ENCODE peak calls at places on chromosomes 4 and X, in seven cellular contexts. One of them, this sample, is unnamed.

GRCh38 chr4:3062466-3062865 is 11.9 kb downstream of the HTT-AS start:
- DNase-seq in cerebellar cortex: no peak
- DNase-seq in lower leg skin: peak
- DNase-seq in lung: no peak
- DNase-seq in central memory CD4-positive, alpha-beta T cell: no peak
- DNase-seq in osteocyte: no peak
- DNase-seq in mucosa of gallbladder: no peak
- DNase-seq in this sample: peak

GRCh38 chrX:122703762-122704161 is 480.3 kb upstream of the GRIA3 start:
- DNase-seq in cerebellar cortex: no peak
- DNase-seq in lower leg skin: no peak
- DNase-seq in lung: no peak
- DNase-seq in central memory CD4-positive, alpha-beta T cell: no peak
- DNase-seq in osteocyte: no peak
- DNase-seq in mucosa of gallbladder: no peak
- DNase-seq in this sample: peak

GRCh38 chr4:11904117-11904535 is 475.4 kb upstream of the HS3ST1 start:
- DNase-seq in cerebellar cortex: no peak
- DNase-seq in lower leg skin: no peak
- DNase-seq in lung: peak
- DNase-seq in central memory CD4-positive, alpha-beta T cell: no peak
- DNase-seq in osteocyte: no peak
- DNase-seq in mucosa of gallbladder: peak
- DNase-seq in this sample: peak

GRCh38 chr4:62407534-62407933 is 1207.4 kb downstream of the ADGRL3 start:
- DNase-seq in cerebellar cortex: no peak
- DNase-seq in lower leg skin: no peak
- DNase-seq in lung: no peak
- DNase-seq in central memory CD4-positive, alpha-beta T cell: no peak
- DNase-seq in osteocyte: no peak
- DNase-seq in mucosa of gallbladder: no peak
- DNase-seq in this sample: no peak

GRCh38 chr4:169815606-169816005 is 57.9 kb upstream of the HPF1 start:
- DNase-seq in cerebellar cortex: no peak
- DNase-seq in lower leg skin: no peak
- DNase-seq in lung: no peak
- DNase-seq in central memory CD4-positive, alpha-beta T cell: no peak
- DNase-seq in osteocyte: no peak
- DNase-seq in mucosa of gallbladder: peak
- DNase-seq in this sample: peak

GRCh38 chr4:130238121-130238520 is 1142.2 kb downstream of the C4orf33 start:
- DNase-seq in cerebellar cortex: no peak
- DNase-seq in lower leg skin: no peak
- DNase-seq in lung: no peak
- DNase-seq in central memory CD4-positive, alpha-beta T cell: no peak
- DNase-seq in osteocyte: no peak
- DNase-seq in mucosa of gallbladder: no peak
- DNase-seq in this sample: no peak

GRCh38 chr4:13992975-13993495 is 365.5 kb upstream of the BOD1L1 start:
- DNase-seq in cerebellar cortex: no peak
- DNase-seq in lower leg skin: no peak
- DNase-seq in lung: no peak
- DNase-seq in central memory CD4-positive, alpha-beta T cell: no peak
- DNase-seq in osteocyte: no peak
- DNase-seq in mucosa of gallbladder: no peak
- DNase-seq in this sample: no peak

GRCh38 chr4:85446462-85446861 is 28.5 kb upstream of the ARHGAP24 start:
- DNase-seq in cerebellar cortex: no peak
- DNase-seq in lower leg skin: no peak
- DNase-seq in lung: no peak
- DNase-seq in central memory CD4-positive, alpha-beta T cell: no peak
- DNase-seq in osteocyte: no peak
- DNase-seq in mucosa of gallbladder: no peak
- DNase-seq in this sample: no peak

GRCh38 chrX:143669395-143669794 is 33.5 kb upstream of the SLITRK4 start:
- DNase-seq in cerebellar cortex: no peak
- DNase-seq in lower leg skin: no peak
- DNase-seq in lung: no peak
- DNase-seq in central memory CD4-positive, alpha-beta T cell: no peak
- DNase-seq in osteocyte: no peak
- DNase-seq in mucosa of gallbladder: no peak
- DNase-seq in this sample: no peak

GRCh38 chr4:149465941-149466340 is 349.7 kb downstream of the IQCM start:
- DNase-seq in cerebellar cortex: no peak
- DNase-seq in lower leg skin: no peak
- DNase-seq in lung: no peak
- DNase-seq in central memory CD4-positive, alpha-beta T cell: no peak
- DNase-seq in osteocyte: no peak
- DNase-seq in mucosa of gallbladder: no peak
- DNase-seq in this sample: peak

GRCh38 chr4:15533817-15534216 is 64.1 kb downstream of the CC2D2A start:
- DNase-seq in cerebellar cortex: no peak
- DNase-seq in lower leg skin: no peak
- DNase-seq in lung: no peak
- DNase-seq in central memory CD4-positive, alpha-beta T cell: no peak
- DNase-seq in osteocyte: no peak
- DNase-seq in mucosa of gallbladder: no peak
- DNase-seq in this sample: no peak

GRCh38 chrX:48573690-48574269 is 504 bp upstream of the RBM3 start:
- DNase-seq in cerebellar cortex: no peak
- DNase-seq in lower leg skin: peak
- DNase-seq in lung: peak
- DNase-seq in central memory CD4-positive, alpha-beta T cell: no peak
- DNase-seq in osteocyte: no peak
- DNase-seq in mucosa of gallbladder: peak
- DNase-seq in this sample: no peak

GRCh38 chr4:179709961-179710624 is 2267.9 kb upstream of the AGA start:
- DNase-seq in cerebellar cortex: no peak
- DNase-seq in lower leg skin: no peak
- DNase-seq in lung: no peak
- DNase-seq in central memory CD4-positive, alpha-beta T cell: no peak
- DNase-seq in osteocyte: no peak
- DNase-seq in mucosa of gallbladder: no peak
- DNase-seq in this sample: no peak

GRCh38 chr4:95510145-95510544 is 38.6 kb downstream of the UNC5C start:
- DNase-seq in cerebellar cortex: peak
- DNase-seq in lower leg skin: no peak
- DNase-seq in lung: no peak
- DNase-seq in central memory CD4-positive, alpha-beta T cell: no peak
- DNase-seq in osteocyte: no peak
- DNase-seq in mucosa of gallbladder: no peak
- DNase-seq in this sample: peak

GRCh38 chr4:126697748-126698147 is 935.0 kb upstream of the INTU start:
- DNase-seq in cerebellar cortex: no peak
- DNase-seq in lower leg skin: no peak
- DNase-seq in lung: no peak
- DNase-seq in central memory CD4-positive, alpha-beta T cell: no peak
- DNase-seq in osteocyte: no peak
- DNase-seq in mucosa of gallbladder: no peak
- DNase-seq in this sample: peak

GRCh38 chr4:161856711-161857326 is 307.0 kb downstream of the FSTL5 start:
- DNase-seq in cerebellar cortex: no peak
- DNase-seq in lower leg skin: no peak
- DNase-seq in lung: no peak
- DNase-seq in central memory CD4-positive, alpha-beta T cell: no peak
- DNase-seq in osteocyte: no peak
- DNase-seq in mucosa of gallbladder: no peak
- DNase-seq in this sample: peak

GRCh38 chr4:41715155-41715554 is 33.4 kb downstream of the PHOX2B start:
- DNase-seq in cerebellar cortex: no peak
- DNase-seq in lower leg skin: no peak
- DNase-seq in lung: no peak
- DNase-seq in central memory CD4-positive, alpha-beta T cell: no peak
- DNase-seq in osteocyte: no peak
- DNase-seq in mucosa of gallbladder: no peak
- DNase-seq in this sample: no peak

GRCh38 chr4:1407657-1408333 is 1.6 kb upstream of the NKX1-1 start:
- DNase-seq in cerebellar cortex: no peak
- DNase-seq in lower leg skin: peak
- DNase-seq in lung: no peak
- DNase-seq in central memory CD4-positive, alpha-beta T cell: no peak
- DNase-seq in osteocyte: no peak
- DNase-seq in mucosa of gallbladder: no peak
- DNase-seq in this sample: no peak

GRCh38 chr4:100843897-100844296 is 326.1 kb upstream of the EMCN start:
- DNase-seq in cerebellar cortex: no peak
- DNase-seq in lower leg skin: no peak
- DNase-seq in lung: no peak
- DNase-seq in central memory CD4-positive, alpha-beta T cell: no peak
- DNase-seq in osteocyte: no peak
- DNase-seq in mucosa of gallbladder: no peak
- DNase-seq in this sample: peak

GRCh38 chr4:23819041-23819511 is 70.8 kb downstream of the PPARGC1A start:
- DNase-seq in cerebellar cortex: no peak
- DNase-seq in lower leg skin: no peak
- DNase-seq in lung: peak
- DNase-seq in central memory CD4-positive, alpha-beta T cell: no peak
- DNase-seq in osteocyte: no peak
- DNase-seq in mucosa of gallbladder: no peak
- DNase-seq in this sample: peak

GRCh38 chr4:184734758-184735157 is 862 bp upstream of the CENPU start:
- DNase-seq in cerebellar cortex: no peak
- DNase-seq in lower leg skin: no peak
- DNase-seq in lung: no peak
- DNase-seq in central memory CD4-positive, alpha-beta T cell: no peak
- DNase-seq in osteocyte: no peak
- DNase-seq in mucosa of gallbladder: no peak
- DNase-seq in this sample: no peak

GRCh38 chr4:82797591-82798081 is 960 bp downstream of the SCD5 start:
- DNase-seq in cerebellar cortex: no peak
- DNase-seq in lower leg skin: no peak
- DNase-seq in lung: no peak
- DNase-seq in central memory CD4-positive, alpha-beta T cell: no peak
- DNase-seq in osteocyte: no peak
- DNase-seq in mucosa of gallbladder: no peak
- DNase-seq in this sample: peak